ENCODE peak calls at places on chromosomes 5 and 9, in seven cellular contexts. One of them, this sample, is unnamed.

GRCh38 chr5:179858586-179859427 is at the start of gene MRNIP:
- DNase-seq in CD8-positive, alpha-beta T cell: peak; percentile 66
- DNase-seq in A549: peak; percentile 86
- DNase-seq in A673: peak; percentile 95
- DNase-seq in SK-N-SH: peak; percentile 97
- DNase-seq in retinal pigment epithelial cell: peak; percentile 73
- DNase-seq in AG04450: peak; percentile 78
- DNase-seq in this sample: peak; percentile 80

GRCh38 chr9:130932220-130933069 is 6.6 kb downstream of the FIBCD1 start:
- DNase-seq in CD8-positive, alpha-beta T cell: no peak
- DNase-seq in A549: no peak
- DNase-seq in A673: no peak
- DNase-seq in SK-N-SH: no peak
- DNase-seq in retinal pigment epithelial cell: no peak
- DNase-seq in AG04450: no peak
- DNase-seq in this sample: no peak

GRCh38 chr9:12785251-12785880 is 10.5 kb downstream of the LURAP1L start:
- DNase-seq in CD8-positive, alpha-beta T cell: no peak
- DNase-seq in A549: no peak
- DNase-seq in A673: no peak
- DNase-seq in SK-N-SH: no peak
- DNase-seq in retinal pigment epithelial cell: no peak
- DNase-seq in AG04450: no peak
- DNase-seq in this sample: no peak

GRCh38 chr5:850511-851006 is at the start of gene ZDHHC11:
- DNase-seq in CD8-positive, alpha-beta T cell: no peak
- DNase-seq in A549: no peak
- DNase-seq in A673: no peak
- DNase-seq in SK-N-SH: peak; percentile 89
- DNase-seq in retinal pigment epithelial cell: no peak
- DNase-seq in AG04450: no peak
- DNase-seq in this sample: no peak

GRCh38 chr5:171599396-171599795 is 179.9 kb downstream of the FGF18 start:
- DNase-seq in CD8-positive, alpha-beta T cell: no peak
- DNase-seq in A549: no peak
- DNase-seq in A673: no peak
- DNase-seq in SK-N-SH: no peak
- DNase-seq in retinal pigment epithelial cell: no peak
- DNase-seq in AG04450: no peak
- DNase-seq in this sample: no peak

GRCh38 chr9:109182940-109183798 is 16.1 kb upstream of the FRRS1L start:
- DNase-seq in CD8-positive, alpha-beta T cell: no peak
- DNase-seq in A549: peak; percentile 68
- DNase-seq in A673: peak; percentile 10
- DNase-seq in SK-N-SH: peak; percentile 62
- DNase-seq in retinal pigment epithelial cell: no peak
- DNase-seq in AG04450: no peak
- DNase-seq in this sample: no peak

GRCh38 chr9:84851935-84852585 is 182.5 kb downstream of the NTRK2 start:
- DNase-seq in CD8-positive, alpha-beta T cell: no peak
- DNase-seq in A549: peak; percentile 49
- DNase-seq in A673: peak; percentile 3
- DNase-seq in SK-N-SH: no peak
- DNase-seq in retinal pigment epithelial cell: peak; percentile 93
- DNase-seq in AG04450: no peak
- DNase-seq in this sample: no peak

GRCh38 chr5:1795931-1796330 is 3.7 kb downstream of the MRPL36 start:
- DNase-seq in CD8-positive, alpha-beta T cell: no peak
- DNase-seq in A549: no peak
- DNase-seq in A673: no peak
- DNase-seq in SK-N-SH: no peak
- DNase-seq in retinal pigment epithelial cell: no peak
- DNase-seq in AG04450: no peak
- DNase-seq in this sample: no peak

GRCh38 chr5:29208026-29208425 is 1985.5 kb upstream of the CDH6 start:
- DNase-seq in CD8-positive, alpha-beta T cell: no peak
- DNase-seq in A549: no peak
- DNase-seq in A673: no peak
- DNase-seq in SK-N-SH: no peak
- DNase-seq in retinal pigment epithelial cell: no peak
- DNase-seq in AG04450: no peak
- DNase-seq in this sample: no peak

GRCh38 chr5:81601912-81602311 is 149.0 kb downstream of the SSBP2 start:
- DNase-seq in CD8-positive, alpha-beta T cell: no peak
- DNase-seq in A549: no peak
- DNase-seq in A673: peak; percentile 10
- DNase-seq in SK-N-SH: no peak
- DNase-seq in retinal pigment epithelial cell: no peak
- DNase-seq in AG04450: no peak
- DNase-seq in this sample: no peak

GRCh38 chr5:9375756-9376155 is 170.1 kb downstream of the SEMA5A start:
- DNase-seq in CD8-positive, alpha-beta T cell: no peak
- DNase-seq in A549: no peak
- DNase-seq in A673: no peak
- DNase-seq in SK-N-SH: no peak
- DNase-seq in retinal pigment epithelial cell: no peak
- DNase-seq in AG04450: no peak
- DNase-seq in this sample: no peak

GRCh38 chr9:19049872-19050636 is 827 bp downstream of the RRAGA start:
- DNase-seq in CD8-positive, alpha-beta T cell: no peak
- DNase-seq in A549: no peak
- DNase-seq in A673: peak; percentile 0
- DNase-seq in SK-N-SH: peak; percentile 36
- DNase-seq in retinal pigment epithelial cell: no peak
- DNase-seq in AG04450: no peak
- DNase-seq in this sample: no peak

GRCh38 chr9:3732077-3733038 is 206.6 kb upstream of the RFX3 start:
- DNase-seq in CD8-positive, alpha-beta T cell: no peak
- DNase-seq in A549: peak; percentile 78
- DNase-seq in A673: peak; percentile 83
- DNase-seq in SK-N-SH: peak; percentile 77
- DNase-seq in retinal pigment epithelial cell: peak; percentile 60
- DNase-seq in AG04450: peak; percentile 76
- DNase-seq in this sample: no peak

GRCh38 chr9:70902171-70902570 is 219.2 kb downstream of the TRPM3 start:
- DNase-seq in CD8-positive, alpha-beta T cell: no peak
- DNase-seq in A549: no peak
- DNase-seq in A673: no peak
- DNase-seq in SK-N-SH: no peak
- DNase-seq in retinal pigment epithelial cell: no peak
- DNase-seq in AG04450: no peak
- DNase-seq in this sample: no peak

GRCh38 chr5:96885518-96886338 is 9.4 kb downstream of the ERAP2 start:
- DNase-seq in CD8-positive, alpha-beta T cell: no peak
- DNase-seq in A549: no peak
- DNase-seq in A673: no peak
- DNase-seq in SK-N-SH: no peak
- DNase-seq in retinal pigment epithelial cell: no peak
- DNase-seq in AG04450: no peak
- DNase-seq in this sample: no peak

GRCh38 chr9:84617415-84617814 is 52.1 kb upstream of the NTRK2 start:
- DNase-seq in CD8-positive, alpha-beta T cell: no peak
- DNase-seq in A549: no peak
- DNase-seq in A673: peak; percentile 1
- DNase-seq in SK-N-SH: peak; percentile 26
- DNase-seq in retinal pigment epithelial cell: peak; percentile 10
- DNase-seq in AG04450: no peak
- DNase-seq in this sample: no peak

GRCh38 chr9:76200730-76201129 is 193.5 kb downstream of the RFK start:
- DNase-seq in CD8-positive, alpha-beta T cell: no peak
- DNase-seq in A549: no peak
- DNase-seq in A673: no peak
- DNase-seq in SK-N-SH: no peak
- DNase-seq in retinal pigment epithelial cell: no peak
- DNase-seq in AG04450: no peak
- DNase-seq in this sample: no peak

GRCh38 chr9:277595-278330 is 63.1 kb downstream of the DOCK8 start:
- DNase-seq in CD8-positive, alpha-beta T cell: no peak
- DNase-seq in A549: no peak
- DNase-seq in A673: no peak
- DNase-seq in SK-N-SH: no peak
- DNase-seq in retinal pigment epithelial cell: no peak
- DNase-seq in AG04450: no peak
- DNase-seq in this sample: no peak

GRCh38 chr5:107455111-107455544 is 215.6 kb downstream of the EFNA5 start:
- DNase-seq in CD8-positive, alpha-beta T cell: no peak
- DNase-seq in A549: no peak
- DNase-seq in A673: peak; percentile 61
- DNase-seq in SK-N-SH: no peak
- DNase-seq in retinal pigment epithelial cell: peak; percentile 86
- DNase-seq in AG04450: no peak
- DNase-seq in this sample: no peak

GRCh38 chr5:82728931-82729717 is 348.1 kb downstream of the TMEM167A start:
- DNase-seq in CD8-positive, alpha-beta T cell: no peak
- DNase-seq in A549: no peak
- DNase-seq in A673: no peak
- DNase-seq in SK-N-SH: no peak
- DNase-seq in retinal pigment epithelial cell: no peak
- DNase-seq in AG04450: no peak
- DNase-seq in this sample: no peak

GRCh38 chr5:155883966-155884555 is 442.9 kb upstream of the SGCD start:
- DNase-seq in CD8-positive, alpha-beta T cell: no peak
- DNase-seq in A549: no peak
- DNase-seq in A673: peak; percentile 26
- DNase-seq in SK-N-SH: peak; percentile 59
- DNase-seq in retinal pigment epithelial cell: no peak
- DNase-seq in AG04450: no peak
- DNase-seq in this sample: no peak

GRCh38 chr9:83544002-83544698 is 5.9 kb upstream of the FRMD3 start:
- DNase-seq in CD8-positive, alpha-beta T cell: no peak
- DNase-seq in A549: peak; percentile 42
- DNase-seq in A673: peak; percentile 82
- DNase-seq in SK-N-SH: peak; percentile 56
- DNase-seq in retinal pigment epithelial cell: peak; percentile 13
- DNase-seq in AG04450: no peak
- DNase-seq in this sample: no peak

GRCh38 chr5:108324886-108325285 is 57.0 kb downstream of the FBXL17 start:
- DNase-seq in CD8-positive, alpha-beta T cell: no peak
- DNase-seq in A549: no peak
- DNase-seq in A673: no peak
- DNase-seq in SK-N-SH: no peak
- DNase-seq in retinal pigment epithelial cell: no peak
- DNase-seq in AG04450: no peak
- DNase-seq in this sample: no peak

GRCh38 chr5:103223031-103223955 is 35.3 kb upstream of the MACIR start:
- DNase-seq in CD8-positive, alpha-beta T cell: no peak
- DNase-seq in A549: no peak
- DNase-seq in A673: no peak
- DNase-seq in SK-N-SH: no peak
- DNase-seq in retinal pigment epithelial cell: no peak
- DNase-seq in AG04450: no peak
- DNase-seq in this sample: no peak
- TF ChIP-seq CTCF in CD8-positive, alpha-beta T cell: no peak
- TF ChIP-seq CTCF in A549: no peak
- TF ChIP-seq CTCF in A673: no peak
- TF ChIP-seq CTCF in SK-N-SH: no peak
- TF ChIP-seq CTCF in retinal pigment epithelial cell: no peak
- TF ChIP-seq CTCF in AG04450: no peak
- TF ChIP-seq CTCF in this sample: no peak

DNA sequence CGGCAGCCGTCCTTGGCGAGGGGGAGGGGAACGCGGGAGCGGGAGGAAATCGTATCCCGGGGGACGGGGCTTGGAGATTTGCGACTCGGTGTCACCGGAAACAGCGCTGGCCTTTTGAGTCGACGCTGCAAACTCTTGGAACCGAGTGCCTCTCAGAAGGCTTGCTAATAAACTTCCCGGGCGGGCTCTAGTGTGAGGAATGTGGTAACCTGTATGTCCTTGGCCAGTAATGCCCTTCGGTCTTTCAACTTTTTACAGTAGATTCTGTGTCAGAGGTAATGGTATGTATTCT is 82.7 kb downstream of the PTPDC1 start:
- DNase-seq in CD8-positive, alpha-beta T cell: no peak
- DNase-seq in A549: no peak
- DNase-seq in A673: no peak
- DNase-seq in SK-N-SH: no peak
- DNase-seq in retinal pigment epithelial cell: peak; percentile 34
- DNase-seq in AG04450: no peak
- DNase-seq in this sample: peak; percentile 67
- TF ChIP-seq CTCF in CD8-positive, alpha-beta T cell: no peak
- TF ChIP-seq CTCF in A549: no peak
- TF ChIP-seq CTCF in A673: no peak
- TF ChIP-seq CTCF in SK-N-SH: no peak
- TF ChIP-seq CTCF in retinal pigment epithelial cell: peak; percentile 15
- TF ChIP-seq CTCF in AG04450: peak; percentile 28
- TF ChIP-seq CTCF in this sample: no peak

GRCh38 chr9:133424187-133424586 is 2.0 kb downstream of the ADAMTS13 start:
- DNase-seq in CD8-positive, alpha-beta T cell: no peak
- DNase-seq in A549: no peak
- DNase-seq in A673: no peak
- DNase-seq in SK-N-SH: no peak
- DNase-seq in retinal pigment epithelial cell: no peak
- DNase-seq in AG04450: no peak
- DNase-seq in this sample: no peak

GRCh38 chr9:133420392-133420827 is 1.8 kb upstream of the ADAMTS13 start:
- DNase-seq in CD8-positive, alpha-beta T cell: no peak
- DNase-seq in A549: no peak
- DNase-seq in A673: no peak
- DNase-seq in SK-N-SH: no peak
- DNase-seq in retinal pigment epithelial cell: no peak
- DNase-seq in AG04450: no peak
- DNase-seq in this sample: no peak

GRCh38 chr9:133419005-133419404 is 1.2 kb upstream of the REXO4 start:
- DNase-seq in CD8-positive, alpha-beta T cell: no peak
- DNase-seq in A549: no peak
- DNase-seq in A673: no peak
- DNase-seq in SK-N-SH: no peak
- DNase-seq in retinal pigment epithelial cell: no peak
- DNase-seq in AG04450: no peak
- DNase-seq in this sample: no peak

GRCh38 chr9:133423216-133423615 is 1.0 kb downstream of the ADAMTS13 start:
- DNase-seq in CD8-positive, alpha-beta T cell: no peak
- DNase-seq in A549: no peak
- DNase-seq in A673: no peak
- DNase-seq in SK-N-SH: no peak
- DNase-seq in retinal pigment epithelial cell: no peak
- DNase-seq in AG04450: peak; percentile 38
- DNase-seq in this sample: no peak

GRCh38 chr9:133421615-133422542 is at the start of gene ADAMTS13:
- DNase-seq in CD8-positive, alpha-beta T cell: no peak
- DNase-seq in A549: peak; percentile 58
- DNase-seq in A673: no peak
- DNase-seq in SK-N-SH: no peak
- DNase-seq in retinal pigment epithelial cell: no peak
- DNase-seq in AG04450: no peak
- DNase-seq in this sample: no peak
- TF ChIP-seq CTCF in CD8-positive, alpha-beta T cell: no peak
- TF ChIP-seq CTCF in A549: no peak
- TF ChIP-seq CTCF in A673: peak; percentile 17
- TF ChIP-seq CTCF in SK-N-SH: no peak
- TF ChIP-seq CTCF in retinal pigment epithelial cell: peak; percentile 32
- TF ChIP-seq CTCF in AG04450: peak; percentile 35
- TF ChIP-seq CTCF in this sample: no peak

DNA sequence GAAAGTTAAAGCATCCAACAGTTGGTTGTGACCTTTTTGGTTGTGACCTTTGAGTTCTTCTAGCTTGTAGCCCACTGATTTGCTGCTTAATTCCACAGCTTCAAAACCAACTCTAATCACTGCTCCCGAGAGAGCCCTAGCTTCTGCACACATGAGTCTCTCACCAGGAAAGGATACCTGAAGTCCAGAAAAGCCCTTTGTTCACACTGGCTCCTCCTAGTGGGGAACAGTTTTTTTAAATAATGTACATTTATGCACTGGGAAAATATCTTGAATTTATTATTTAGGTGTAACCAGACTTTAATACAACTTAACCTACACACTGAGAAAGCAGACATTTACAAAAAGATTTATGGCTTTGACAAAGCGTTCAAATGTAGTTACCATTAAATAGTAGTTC is 120.2 kb upstream of the CCDC152 start:
- DNase-seq in CD8-positive, alpha-beta T cell: no peak
- DNase-seq in A549: no peak
- DNase-seq in A673: peak; percentile 10
- DNase-seq in SK-N-SH: no peak
- DNase-seq in retinal pigment epithelial cell: no peak
- DNase-seq in AG04450: no peak
- DNase-seq in this sample: no peak
- TF ChIP-seq CTCF in CD8-positive, alpha-beta T cell: no peak
- TF ChIP-seq CTCF in A549: peak; percentile 17
- TF ChIP-seq CTCF in A673: peak; percentile 35
- TF ChIP-seq CTCF in SK-N-SH: peak; percentile 33
- TF ChIP-seq CTCF in retinal pigment epithelial cell: peak; percentile 54
- TF ChIP-seq CTCF in AG04450: peak; percentile 21
- TF ChIP-seq CTCF in this sample: no peak